ENCODE peak calls at places on chromosomes 5 and 9, in eight cellular contexts. P is T follicular helper cell; B is heart left ventricle; M is choroid plexus epithelial cell; A is osteoblast; Z is AG10803; U is activated naive CD4-positive, alpha-beta T cell; K is NCI-H748 treated with DMSO at 0.1 percent for 48 hours. C is an unnamed sample.

GRCh38 chr9:134225816-134226215 is 61.5 kb upstream of the RNU6ATAC start:
- DNase-seq in B (no peak), U (no peak), M (no peak), P (no peak), Z (no peak), A (peak; percentile 81), K (no peak), C (no peak)

GRCh38 chr5:125042243-125042887 is 295.9 kb upstream of the ZNF608 start:
- DNase-seq in M (peak; percentile 28), A (peak; percentile 71), K (no peak), U (no peak), P (no peak), B (no peak), Z (peak; percentile 80), C (no peak)

GRCh38 chr9:111037744-111038335 is 430 bp downstream of the LPAR1 start:
- DNase-seq in K (peak; percentile 1), Z (peak; percentile 40), U (no peak), B (peak; percentile 35), M (peak; percentile 53), A (peak; percentile 73), P (no peak), C (no peak)

GRCh38 chr5:95005811-95006210 is 279.1 kb downstream of the MCTP1 start:
- DNase-seq in A (no peak), M (no peak), B (no peak), P (no peak), K (no peak), U (no peak), Z (no peak), C (no peak)

GRCh38 chr9:131840220-131840619 is 100.3 kb upstream of the RAPGEF1 start:
- DNase-seq in Z (no peak), B (no peak), M (no peak), K (no peak), A (peak; percentile 82), P (no peak), U (no peak), C (no peak)

GRCh38 chr9:35993976-35994720 is 36.2 kb upstream of the OR2S2 start:
- DNase-seq in M (peak; percentile 11), B (no peak), K (no peak), A (no peak), U (no peak), P (no peak), Z (peak; percentile 85), C (no peak)

GRCh38 chr5:1513326-1514026 is 10.3 kb downstream of the LPCAT1 start:
- DNase-seq in K (no peak), U (no peak), Z (no peak), M (no peak), P (no peak), B (peak; percentile 12), A (peak; percentile 75), C (no peak)

GRCh38 chr5:177389368-177390169 is 5.3 kb downstream of the SLC34A1 start:
- DNase-seq in U (no peak), A (peak; percentile 99), B (no peak), Z (peak; percentile 83), K (no peak), P (peak; percentile 42), M (peak; percentile 96), C (peak; percentile 36)

GRCh38 chr5:53333160-53333559 is 147.3 kb upstream of the FST start:
- DNase-seq in B (no peak), M (no peak), Z (peak; percentile 94), U (no peak), K (no peak), A (no peak), P (no peak), C (no peak)

GRCh38 chr9:120689860-120690259 is 24.4 kb downstream of the MEGF9 start:
- DNase-seq in K (peak; percentile 52), U (no peak), Z (peak; percentile 23), B (no peak), A (peak; percentile 49), M (peak; percentile 48), P (no peak), C (no peak)

GRCh38 chr5:176550275-176550831 is 1.2 kb downstream of the CDHR2 start:
- DNase-seq in B (no peak), P (no peak), M (no peak), U (no peak), A (peak; percentile 62), K (no peak), Z (no peak), C (no peak)

GRCh38 chr5:74328221-74328630 is 312.3 kb downstream of the ENC1 start:
- DNase-seq in P (no peak), B (no peak), U (no peak), M (no peak), K (no peak), A (no peak), Z (no peak), C (no peak)

GRCh38 chr5:19986036-19986619 is 1.9 kb downstream of the CDH18 start:
- DNase-seq in U (no peak), Z (no peak), M (peak; percentile 8), A (no peak), B (no peak), P (no peak), K (peak; percentile 23), C (no peak)

GRCh38 chr5:10601246-10602030 is 37.6 kb downstream of the ANKRD33B start:
- DNase-seq in Z (peak; percentile 83), P (no peak), K (peak; percentile 100), U (no peak), A (peak; percentile 87), B (peak; percentile 90), M (peak; percentile 88), C (no peak)

GRCh38 chr5:176870110-176870591 is 29.0 kb downstream of the HK3 start:
- DNase-seq in Z (peak; percentile 24), K (no peak), M (peak; percentile 48), A (peak; percentile 99), B (no peak), P (no peak), U (no peak), C (no peak)

GRCh38 chr9:755454-756381 is 85.8 kb upstream of the DMRT1 start:
- DNase-seq in B (no peak), P (no peak), K (no peak), A (peak; percentile 92), M (peak; percentile 92), U (no peak), Z (peak; percentile 93), C (no peak)

GRCh38 chr9:136316896-136317676 is 10.3 kb upstream of the GPSM1 start:
- DNase-seq in M (no peak), K (no peak), A (no peak), B (no peak), Z (no peak), P (no peak), U (no peak), C (no peak)

GRCh38 chr5:169740435-169740834 is 103.4 kb downstream of the DOCK2 start:
- DNase-seq in Z (no peak), A (no peak), K (no peak), M (no peak), B (no peak), U (no peak), P (no peak), C (no peak)

C was measured in naive thymus-derived CD8-positive, alpha-beta T cell.